ENCODE peak calls at places on chromosome 1, in five cellular contexts. C, U, X, H and V are unnamed samples.

GRCh38 chr1:197137322-197137721 is 9.1 kb downstream of the ASPM start:
- DNase-seq in C (no peak), X (no peak), U (no peak), H (peak; percentile 49), V (no peak)

GRCh38 chr1:1239624-1240347 is 6.7 kb downstream of the C1QTNF12 start:
- DNase-seq in H (no peak), X (no peak), C (no peak), U (no peak), V (no peak)

GRCh38 chr1:247118946-247119446 is 14.8 kb upstream of the ZNF669 start:
- DNase-seq in H (peak; percentile 22), X (peak; percentile 22), C (no peak), U (no peak), V (peak; percentile 81)

GRCh38 chr1:18923721-18924610 is 21.6 kb upstream of the ALDH4A1 start:
- DNase-seq in U (peak; percentile 91), X (no peak), H (peak; percentile 53), C (no peak), V (no peak)

GRCh38 chr1:68916227-68916853 is 419.5 kb upstream of the DEPDC1 start:
- DNase-seq in U (no peak), H (peak; percentile 40), C (no peak), X (no peak), V (no peak)

GRCh38 chr1:25356848-25357247 is 18.7 kb downstream of the TMEM50A start:
- DNase-seq in X (no peak), H (peak; percentile 41), C (no peak), U (no peak), V (no peak)

GRCh38 chr1:8330271-8331125 is 12.6 kb downstream of the SLC45A1 start:
- DNase-seq in C (no peak), X (no peak), U (no peak), H (no peak), V (peak; percentile 17)

GRCh38 chr1:54474500-54475235 is 68.5 kb upstream of the SSBP3 start:
- DNase-seq in U (no peak), X (no peak), H (no peak), C (no peak), V (peak; percentile 90)

GRCh38 chr1:153470707-153471106 is 10.3 kb upstream of the S100A7 start:
- DNase-seq in U (no peak), C (no peak), H (peak; percentile 41), X (no peak), V (no peak)

GRCh38 chr1:203085528-203086406 is at the start of gene MYOG:
- DNase-seq in C (no peak), H (no peak), U (no peak), X (no peak), V (peak; percentile 97)

GRCh38 chr1:5747428-5748285 is 244.6 kb downstream of the NPHP4 start:
- DNase-seq in C (no peak), U (no peak), X (no peak), H (no peak), V (peak; percentile 12)

GRCh38 chr1:19479351-19480120 is 5.8 kb downstream of the CAPZB start:
- DNase-seq in H (no peak), U (no peak), C (no peak), X (no peak), V (no peak)

GRCh38 chr1:216044538-216044937 is 378.7 kb downstream of the USH2A start:
- DNase-seq in H (no peak), U (no peak), X (no peak), C (no peak), V (no peak)

GRCh38 chr1:109398343-109399225 is 866 bp upstream of the SORT1 start:
- DNase-seq in U (peak; percentile 43), C (no peak), H (peak; percentile 73), X (no peak), V (no peak)

GRCh38 chr1:43311521-43311920 is 10.7 kb downstream of the TIE1 start:
- DNase-seq in H (no peak), C (no peak), X (no peak), U (no peak), V (no peak)

GRCh38 chr1:77542784-77543183 is 139.7 kb downstream of the ZZZ3 start:
- DNase-seq in C (no peak), U (no peak), H (no peak), X (no peak), V (no peak)

GRCh38 chr1:239233626-239234025 is 152.7 kb upstream of the CHRM3 start:
- DNase-seq in H (peak; percentile 65), X (no peak), C (no peak), U (no peak), V (no peak)